ENCODE peak calls at places on chromosomes 13 and 19, in four cellular contexts. One of them, this sample, is unnamed.

GRCh38 chr19:5321851-5322681 is 18.5 kb downstream of the PTPRS start:
- DNase-seq in cardiac muscle cell: peak; percentile 50
- DNase-seq in AG04449: no peak
- DNase-seq in fibroblast of the aortic adventitia: no peak
- DNase-seq in this sample: no peak

GRCh38 chr19:38735257-38735686 is 9.0 kb downstream of the CAPN12 start:
- DNase-seq in cardiac muscle cell: peak; percentile 46
- DNase-seq in AG04449: no peak
- DNase-seq in fibroblast of the aortic adventitia: no peak
- DNase-seq in this sample: no peak

GRCh38 chr19:9917322-9917721 is 19.0 kb downstream of the OLFM2 start:
- DNase-seq in cardiac muscle cell: peak; percentile 57
- DNase-seq in AG04449: no peak
- DNase-seq in fibroblast of the aortic adventitia: peak; percentile 52
- DNase-seq in this sample: no peak

GRCh38 chr19:58571575-58571947 is 1.6 kb downstream of the MZF1 start:
- DNase-seq in cardiac muscle cell: no peak
- DNase-seq in AG04449: no peak
- DNase-seq in fibroblast of the aortic adventitia: no peak
- DNase-seq in this sample: no peak

GRCh38 chr13:22735381-22735995 is 445.3 kb upstream of the SGCG start:
- DNase-seq in cardiac muscle cell: peak; percentile 33
- DNase-seq in AG04449: no peak
- DNase-seq in fibroblast of the aortic adventitia: no peak
- DNase-seq in this sample: no peak

GRCh38 chr13:111519041-111519440 is 198.6 kb downstream of the TEX29 start:
- DNase-seq in cardiac muscle cell: no peak
- DNase-seq in AG04449: no peak
- DNase-seq in fibroblast of the aortic adventitia: no peak
- DNase-seq in this sample: no peak

GRCh38 chr19:40322271-40322610 is 26.0 kb downstream of the C19orf47 start:
- DNase-seq in cardiac muscle cell: no peak
- DNase-seq in AG04449: no peak
- DNase-seq in fibroblast of the aortic adventitia: no peak
- DNase-seq in this sample: no peak

GRCh38 chr13:43564941-43565340 is 221.8 kb downstream of the ENOX1 start:
- DNase-seq in cardiac muscle cell: no peak
- DNase-seq in AG04449: no peak
- DNase-seq in fibroblast of the aortic adventitia: no peak
- DNase-seq in this sample: no peak

GRCh38 chr13:101545521-101545920 is 93.0 kb downstream of the ITGBL1 start:
- DNase-seq in cardiac muscle cell: no peak
- DNase-seq in AG04449: no peak
- DNase-seq in fibroblast of the aortic adventitia: peak; percentile 88
- DNase-seq in this sample: no peak

GRCh38 chr13:62320129-62320724 is 904.6 kb upstream of the PCDH20 start:
- DNase-seq in cardiac muscle cell: peak; percentile 65
- DNase-seq in AG04449: no peak
- DNase-seq in fibroblast of the aortic adventitia: peak; percentile 5
- DNase-seq in this sample: no peak

GRCh38 chr13:108494991-108495661 is 134.3 kb upstream of the MYO16 start:
- DNase-seq in cardiac muscle cell: no peak
- DNase-seq in AG04449: no peak
- DNase-seq in fibroblast of the aortic adventitia: no peak
- DNase-seq in this sample: no peak

GRCh38 chr13:26971990-26972888 is 199.4 kb downstream of the USP12 start:
- DNase-seq in cardiac muscle cell: peak; percentile 51
- DNase-seq in AG04449: no peak
- DNase-seq in fibroblast of the aortic adventitia: peak; percentile 27
- DNase-seq in this sample: no peak

GRCh38 chr19:50046649-50047503 is 21.1 kb downstream of the ZNF473 start:
- DNase-seq in cardiac muscle cell: peak; percentile 2
- DNase-seq in AG04449: no peak
- DNase-seq in fibroblast of the aortic adventitia: peak; percentile 16
- DNase-seq in this sample: no peak

GRCh38 chr19:22545751-22546150 is 88.4 kb upstream of the ZNF492 start:
- DNase-seq in cardiac muscle cell: no peak
- DNase-seq in AG04449: no peak
- DNase-seq in fibroblast of the aortic adventitia: no peak
- DNase-seq in this sample: no peak
- TF ChIP-seq CTCF in cardiac muscle cell: no peak
- TF ChIP-seq CTCF in AG04449: no peak
- TF ChIP-seq CTCF in fibroblast of the aortic adventitia: no peak
- TF ChIP-seq CTCF in this sample: peak; percentile 14

GRCh38 chr19:29745253-29745652 is 30.2 kb upstream of the C19orf12 start:
- DNase-seq in cardiac muscle cell: peak; percentile 16
- DNase-seq in AG04449: no peak
- DNase-seq in fibroblast of the aortic adventitia: no peak
- DNase-seq in this sample: no peak
- TF ChIP-seq CTCF in cardiac muscle cell: no peak
- TF ChIP-seq CTCF in AG04449: peak; percentile 10
- TF ChIP-seq CTCF in fibroblast of the aortic adventitia: peak; percentile 13
- TF ChIP-seq CTCF in this sample: peak; percentile 13

GRCh38 chr13:99064624-99065249 is 86.9 kb upstream of the DOCK9 start:
- DNase-seq in cardiac muscle cell: no peak
- DNase-seq in AG04449: no peak
- DNase-seq in fibroblast of the aortic adventitia: no peak
- DNase-seq in this sample: no peak

GRCh38 chr13:99061411-99061810 is 83.5 kb upstream of the DOCK9 start:
- DNase-seq in cardiac muscle cell: no peak
- DNase-seq in AG04449: no peak
- DNase-seq in fibroblast of the aortic adventitia: no peak
- DNase-seq in this sample: no peak

GRCh38 chr13:99063952-99064351 is 86.1 kb upstream of the DOCK9 start:
- DNase-seq in cardiac muscle cell: no peak
- DNase-seq in AG04449: no peak
- DNase-seq in fibroblast of the aortic adventitia: no peak
- DNase-seq in this sample: no peak

GRCh38 chr13:99063178-99063577 is 85.3 kb upstream of the DOCK9 start:
- DNase-seq in cardiac muscle cell: no peak
- DNase-seq in AG04449: no peak
- DNase-seq in fibroblast of the aortic adventitia: no peak
- DNase-seq in this sample: no peak

GRCh38 chr13:99062593-99062992 is 84.7 kb upstream of the DOCK9 start:
- DNase-seq in cardiac muscle cell: no peak
- DNase-seq in AG04449: no peak
- DNase-seq in fibroblast of the aortic adventitia: peak; percentile 49
- DNase-seq in this sample: no peak
- TF ChIP-seq CTCF in cardiac muscle cell: no peak
- TF ChIP-seq CTCF in AG04449: no peak
- TF ChIP-seq CTCF in fibroblast of the aortic adventitia: no peak
- TF ChIP-seq CTCF in this sample: no peak

GRCh38 chr19:8491574-8491973 is 10.9 kb downstream of the PRAM1 start:
- DNase-seq in cardiac muscle cell: no peak
- DNase-seq in AG04449: no peak
- DNase-seq in fibroblast of the aortic adventitia: no peak
- DNase-seq in this sample: no peak
- TF ChIP-seq CTCF in cardiac muscle cell: no peak
- TF ChIP-seq CTCF in AG04449: no peak
- TF ChIP-seq CTCF in fibroblast of the aortic adventitia: peak; percentile 18
- TF ChIP-seq CTCF in this sample: no peak

GRCh38 chr13:31242342-31242741 is 42.6 kb downstream of the B3GLCT start:
- DNase-seq in cardiac muscle cell: no peak
- DNase-seq in AG04449: no peak
- DNase-seq in fibroblast of the aortic adventitia: peak; percentile 50
- DNase-seq in this sample: peak; percentile 13

GRCh38 chr13:31246918-31247317 is 47.1 kb downstream of the B3GLCT start:
- DNase-seq in cardiac muscle cell: no peak
- DNase-seq in AG04449: no peak
- DNase-seq in fibroblast of the aortic adventitia: no peak
- DNase-seq in this sample: no peak

GRCh38 chr13:31245974-31246373 is 46.2 kb downstream of the B3GLCT start:
- DNase-seq in cardiac muscle cell: no peak
- DNase-seq in AG04449: no peak
- DNase-seq in fibroblast of the aortic adventitia: no peak
- DNase-seq in this sample: no peak

GRCh38 chr13:31240921-31241320 is 41.1 kb downstream of the B3GLCT start:
- DNase-seq in cardiac muscle cell: no peak
- DNase-seq in AG04449: no peak
- DNase-seq in fibroblast of the aortic adventitia: no peak
- DNase-seq in this sample: no peak

DNA sequence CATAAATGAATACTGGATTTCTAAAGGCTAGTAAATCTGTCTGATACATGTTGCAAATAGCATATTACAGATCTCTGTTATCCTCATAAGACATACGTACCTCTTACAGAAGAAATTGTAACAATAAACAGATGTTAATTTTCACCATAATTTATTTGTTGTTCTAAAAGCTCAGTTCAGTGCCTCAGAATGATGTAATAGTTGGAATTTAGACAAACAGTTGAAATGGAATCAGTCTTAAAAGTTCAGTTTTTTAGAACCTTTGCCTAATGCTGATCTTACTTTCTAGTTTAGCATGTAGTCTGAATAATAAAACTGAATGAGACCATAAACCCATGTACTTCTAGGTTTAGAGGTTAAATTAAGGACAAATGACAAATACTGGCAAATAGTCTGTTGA is 43.2 kb downstream of the B3GLCT start:
- DNase-seq in cardiac muscle cell: no peak
- DNase-seq in AG04449: no peak
- DNase-seq in fibroblast of the aortic adventitia: peak; percentile 34
- DNase-seq in this sample: peak; percentile 71
- TF ChIP-seq CTCF in cardiac muscle cell: no peak
- TF ChIP-seq CTCF in AG04449: no peak
- TF ChIP-seq CTCF in fibroblast of the aortic adventitia: no peak
- TF ChIP-seq CTCF in this sample: no peak

GRCh38 chr13:99829156-99829555 is 142.4 kb downstream of the ZIC5 start:
- DNase-seq in cardiac muscle cell: no peak
- DNase-seq in AG04449: no peak
- DNase-seq in fibroblast of the aortic adventitia: no peak
- DNase-seq in this sample: no peak
- TF ChIP-seq CTCF in cardiac muscle cell: no peak
- TF ChIP-seq CTCF in AG04449: no peak
- TF ChIP-seq CTCF in fibroblast of the aortic adventitia: no peak
- TF ChIP-seq CTCF in this sample: no peak

GRCh38 chr13:113816925-113817859 is 46.7 kb downstream of the GAS6 start:
- DNase-seq in cardiac muscle cell: peak; percentile 90
- DNase-seq in AG04449: no peak
- DNase-seq in fibroblast of the aortic adventitia: peak; percentile 84
- DNase-seq in this sample: peak; percentile 38
- TF ChIP-seq CTCF in cardiac muscle cell: peak; percentile 84
- TF ChIP-seq CTCF in AG04449: peak; percentile 91
- TF ChIP-seq CTCF in fibroblast of the aortic adventitia: peak; percentile 87
- TF ChIP-seq CTCF in this sample: peak; percentile 89

GRCh38 chr13:100394005-100394695 is 194.4 kb downstream of the GGACT start:
- DNase-seq in cardiac muscle cell: no peak
- DNase-seq in AG04449: peak; percentile 68
- DNase-seq in fibroblast of the aortic adventitia: peak; percentile 74
- DNase-seq in this sample: peak; percentile 83

GRCh38 chr13:100395698-100396373 is 192.8 kb downstream of the GGACT start:
- DNase-seq in cardiac muscle cell: no peak
- DNase-seq in AG04449: no peak
- DNase-seq in fibroblast of the aortic adventitia: no peak
- DNase-seq in this sample: no peak

GRCh38 chr13:100389617-100390016 is 199.0 kb downstream of the GGACT start:
- DNase-seq in cardiac muscle cell: no peak
- DNase-seq in AG04449: no peak
- DNase-seq in fibroblast of the aortic adventitia: no peak
- DNase-seq in this sample: no peak

GRCh38 chr13:100396771-100397170 is 191.8 kb downstream of the GGACT start:
- DNase-seq in cardiac muscle cell: no peak
- DNase-seq in AG04449: no peak
- DNase-seq in fibroblast of the aortic adventitia: no peak
- DNase-seq in this sample: no peak

GRCh38 chr13:100392709-100393630 is 195.6 kb downstream of the GGACT start:
- DNase-seq in cardiac muscle cell: peak; percentile 37
- DNase-seq in AG04449: peak; percentile 99
- DNase-seq in fibroblast of the aortic adventitia: peak; percentile 100
- DNase-seq in this sample: peak; percentile 99
- TF ChIP-seq CTCF in cardiac muscle cell: no peak
- TF ChIP-seq CTCF in AG04449: no peak
- TF ChIP-seq CTCF in fibroblast of the aortic adventitia: no peak
- TF ChIP-seq CTCF in this sample: no peak

GRCh38 chr13:40668335-40668734 is 1.9 kb upstream of the FOXO1 start:
- DNase-seq in cardiac muscle cell: no peak
- DNase-seq in AG04449: no peak
- DNase-seq in fibroblast of the aortic adventitia: peak; percentile 43
- DNase-seq in this sample: no peak
- TF ChIP-seq CTCF in cardiac muscle cell: peak; percentile 61
- TF ChIP-seq CTCF in AG04449: peak; percentile 35
- TF ChIP-seq CTCF in fibroblast of the aortic adventitia: peak; percentile 75
- TF ChIP-seq CTCF in this sample: peak; percentile 51

GRCh38 chr13:47611664-47612288 is 389.3 kb downstream of the SUCLA2 start:
- DNase-seq in cardiac muscle cell: no peak
- DNase-seq in AG04449: no peak
- DNase-seq in fibroblast of the aortic adventitia: peak; percentile 9
- DNase-seq in this sample: no peak
- TF ChIP-seq CTCF in cardiac muscle cell: no peak
- TF ChIP-seq CTCF in AG04449: no peak
- TF ChIP-seq CTCF in fibroblast of the aortic adventitia: no peak
- TF ChIP-seq CTCF in this sample: no peak